ENCODE peak calls at places on chromosome 2, in six cellular contexts. A is SK-N-SH, T is HepG2, B is GM12878, W is HCT116, K is K562. I is an unnamed sample.
A peak's percentile ranks its signal among the peaks of the same experiment; 100 is the strongest.

GRCh38 chr2:119423041-119423440 is 8.6 kb upstream of the TMEM37 start:
- DNase-seq in B (no peak), A (no peak), W (no peak), T (no peak), K (no peak), I (no peak)

GRCh38 chr2:231670892-231671616 is 37.3 kb upstream of the PTMA start:
- DNase-seq in A (peak; percentile 79), W (no peak), K (peak; percentile 31), B (no peak), T (no peak), I (no peak)

GRCh38 chr2:230758566-230759480 is 46.2 kb downstream of the CAB39 start:
- DNase-seq in T (no peak), W (no peak), A (no peak), K (no peak), B (no peak), I (no peak)

GRCh38 chr2:207397917-207398655 is 131.7 kb upstream of the CREB1 start:
- DNase-seq in W (no peak), A (no peak), T (no peak), K (no peak), B (no peak), I (no peak)

GRCh38 chr2:28356095-28356911 is 36.4 kb upstream of the FOSL2 start:
- DNase-seq in B (no peak), A (peak; percentile 90), K (peak; percentile 58), T (no peak), W (no peak), I (peak; percentile 37)

GRCh38 chr2:211329421-211329820 is 773.0 kb downstream of the CPS1 start:
- DNase-seq in A (no peak), B (no peak), W (no peak), T (no peak), K (no peak), I (no peak)

GRCh38 chr2:138994502-138994901 is 214.3 kb upstream of the NXPH2 start:
- DNase-seq in T (no peak), K (no peak), W (no peak), A (no peak), B (no peak), I (no peak)

GRCh38 chr2:86556508-86556907 is 6.7 kb downstream of the CHMP3 start:
- DNase-seq in K (no peak), B (no peak), T (peak; percentile 92), A (no peak), W (no peak), I (no peak)

GRCh38 chr2:238461491-238461890 is 34.8 kb downstream of the ASB1 start:
- DNase-seq in K (no peak), T (no peak), A (no peak), W (no peak), B (no peak), I (no peak)

GRCh38 chr2:183049420-183049819 is 11.2 kb upstream of the NCKAP1 start:
- DNase-seq in W (no peak), K (no peak), T (no peak), B (no peak), A (no peak), I (no peak)

DNA sequence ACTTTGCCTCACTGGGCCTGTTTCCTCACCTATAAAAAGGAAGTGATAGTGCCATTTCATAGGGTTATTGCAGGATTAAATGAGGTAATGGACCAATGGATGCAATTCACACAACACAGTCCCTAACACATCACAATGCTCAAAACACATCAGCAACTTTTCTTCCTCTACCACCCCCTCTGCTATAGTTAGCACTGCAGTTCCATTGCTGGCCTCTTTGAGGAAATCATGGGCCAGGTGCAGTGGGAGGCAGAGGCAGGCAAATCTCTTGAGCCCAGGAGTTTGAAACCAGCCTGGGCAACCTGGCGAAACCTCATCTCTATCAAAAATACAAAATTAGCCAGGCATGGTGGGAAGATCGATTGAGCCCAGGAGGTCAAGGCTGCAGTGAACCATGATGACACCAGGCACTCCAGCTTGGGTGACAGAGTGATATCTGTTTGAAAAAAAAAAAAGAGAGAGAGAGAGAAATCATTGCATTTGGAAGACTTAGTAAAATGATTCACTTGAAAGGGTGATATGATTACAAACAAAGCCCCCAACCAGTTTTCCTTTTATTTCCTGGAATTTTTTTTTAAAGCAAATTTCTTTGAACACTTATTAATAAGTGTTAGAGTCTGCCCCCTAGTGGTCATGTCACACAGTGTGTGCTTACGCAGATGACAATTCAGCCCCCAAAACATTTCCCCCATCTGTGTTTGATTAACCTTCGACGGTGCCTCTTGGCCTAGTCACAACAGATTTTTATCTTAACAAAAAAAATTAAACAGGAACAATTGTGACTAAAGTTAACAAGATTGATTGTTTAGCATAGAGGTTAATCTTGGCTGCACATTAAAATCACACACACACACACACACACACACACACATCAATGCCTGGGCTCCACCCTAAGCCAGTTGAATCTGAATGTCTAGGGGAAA is 88.7 kb upstream of the BCL11A start:
- DNase-seq in T (peak; percentile 36), K (peak; percentile 56), W (peak; percentile 45), A (peak; percentile 59), B (no peak), I (peak; percentile 4)
- TF ChIP-seq JUND in T (no peak), K (no peak), W (no peak), A (no peak), B (no peak), I (no peak)

GRCh38 chr2:100616841-100617390 is 54.1 kb downstream of the PDCL3 start:
- DNase-seq in K (no peak), W (no peak), T (no peak), B (no peak), A (no peak), I (no peak)
- TF ChIP-seq JUND in K (no peak), W (no peak), T (no peak), B (no peak), A (no peak), I (no peak)

GRCh38 chr2:120570546-120570945 is 165.1 kb upstream of the GLI2 start:
- DNase-seq in W (no peak), A (no peak), B (no peak), T (no peak), K (no peak), I (no peak)
- TF ChIP-seq JUND in W (no peak), A (no peak), B (no peak), T (no peak), K (no peak), I (no peak)

GRCh38 chr2:3148716-3149115 is 228.9 kb downstream of the EIPR1 start:
- DNase-seq in T (no peak), A (no peak), W (no peak), B (no peak), K (no peak), I (no peak)
- TF ChIP-seq JUND in T (no peak), A (no peak), W (no peak), B (no peak), K (no peak), I (no peak)

GRCh38 chr2:55155764-55156221 is 76.3 kb downstream of the CLHC1 start:
- DNase-seq in K (no peak), W (no peak), B (no peak), A (no peak), T (no peak), I (no peak)
- TF ChIP-seq JUND in K (no peak), W (no peak), B (no peak), A (peak; percentile 39), T (no peak), I (no peak)

GRCh38 chr2:69059731-69060290 is 46.8 kb downstream of the ANTXR1 start:
- DNase-seq in K (no peak), W (no peak), B (no peak), T (no peak), A (no peak), I (no peak)
- TF ChIP-seq JUND in K (no peak), W (no peak), B (no peak), T (no peak), A (no peak), I (no peak)